ENCODE peak calls at places on chromosomes 6 and 20, in six cellular contexts. F is ELR, P is Kasumi-1, G is EL, S is kidney tubule cell, D is fibroblast of lung. Q is an unnamed sample.

GRCh38 chr6:135185483-135185882 is 4.4 kb downstream of the MYB start:
- DNase-seq in G (no peak), D (no peak), P (peak; percentile 51), F (no peak), S (no peak), Q (no peak)

GRCh38 chr6:31690231-31691077 is 9.6 kb upstream of the LY6G5C start:
- DNase-seq in F (no peak), S (peak; percentile 16), G (no peak), P (no peak), D (no peak), Q (no peak)

GRCh38 chr6:168196881-168197635 is 118.0 kb upstream of the FRMD1 start:
- DNase-seq in D (no peak), F (no peak), P (no peak), S (no peak), G (no peak), Q (no peak)

GRCh38 chr6:39992861-39993622 is 58.8 kb upstream of the MOCS1 start:
- DNase-seq in D (peak; percentile 5), S (peak; percentile 7), G (no peak), F (no peak), P (no peak), Q (peak; percentile 24)

GRCh38 chr6:72553531-72554202 is 68.2 kb upstream of the KCNQ5 start:
- DNase-seq in F (peak; percentile 97), P (no peak), G (peak; percentile 90), D (peak; percentile 78), S (peak; percentile 78), Q (no peak)

GRCh38 chr6:21522773-21523490 is 70.6 kb upstream of the SOX4 start:
- DNase-seq in G (no peak), D (no peak), F (no peak), S (no peak), P (no peak), Q (no peak)

GRCh38 chr6:134740473-134741192 is 209.3 kb downstream of the ALDH8A1 start:
- DNase-seq in F (peak; percentile 61), G (peak; percentile 71), S (peak; percentile 18), P (no peak), D (peak; percentile 46), Q (no peak)

GRCh38 chr6:130671119-130672104 is 155.8 kb upstream of the SMLR1 start:
- DNase-seq in P (no peak), G (peak; percentile 19), F (no peak), S (no peak), D (peak; percentile 58), Q (no peak)

GRCh38 chr20:62917720-62918119 is 8.6 kb downstream of the DIDO1 start:
- DNase-seq in F (no peak), G (no peak), P (no peak), D (no peak), S (no peak), Q (no peak)

GRCh38 chr6:12353731-12354130 is 63.6 kb downstream of the EDN1 start:
- DNase-seq in D (no peak), S (no peak), F (no peak), G (no peak), P (no peak), Q (no peak)

GRCh38 chr6:2021713-2022125 is 223.7 kb downstream of the GMDS start:
- DNase-seq in F (peak; percentile 7), S (peak; percentile 11), D (peak; percentile 92), G (peak; percentile 62), P (no peak), Q (peak; percentile 3)

GRCh38 chr6:2731281-2731909 is 19.3 kb downstream of the MYLK4 start:
- DNase-seq in F (peak; percentile 53), D (no peak), P (no peak), G (peak; percentile 18), S (peak; percentile 73), Q (no peak)

GRCh38 chr6:34468378-34468892 is 2.6 kb downstream of the PACSIN1 start:
- DNase-seq in F (no peak), G (no peak), D (no peak), S (no peak), P (no peak), Q (peak; percentile 69)

GRCh38 chr6:14272111-14273085 is 154.8 kb downstream of the CD83 start:
- DNase-seq in G (peak; percentile 56), D (no peak), P (no peak), F (peak; percentile 84), S (peak; percentile 88), Q (no peak)

GRCh38 chr20:57869291-57869950 is 159.6 kb upstream of the PMEPA1 start:
- DNase-seq in D (no peak), F (no peak), G (no peak), P (no peak), S (no peak), Q (no peak)

GRCh38 chr6:55069132-55069781 is 105.1 kb upstream of the HCRTR2 start:
- DNase-seq in F (peak; percentile 77), G (peak; percentile 59), S (peak; percentile 56), P (peak; percentile 73), D (peak; percentile 81), Q (peak; percentile 62)

GRCh38 chr6:137297887-137298286 is 78.7 kb upstream of the IFNGR1 start:
- DNase-seq in D (peak; percentile 13), S (peak; percentile 14), G (peak; percentile 6), F (peak; percentile 58), P (peak; percentile 74), Q (no peak)

Q was measured in NAMALWA.